ENCODE peak calls at places on chromosomes 5 and 9, in four cellular contexts. S is K562, D is HepG2, A is HCT116. M is an unnamed sample.

GRCh38 chr5:37926732-37927131 is 86.9 kb upstream of the GDNF start:
- DNase-seq in S (no peak), A (no peak), D (no peak), M (no peak)

GRCh38 chr9:113246928-113247327 is 25.6 kb downstream of the SLC31A1 start:
- DNase-seq in D (no peak), S (no peak), A (no peak), M (no peak)

GRCh38 chr5:78009937-78010527 is 233.9 kb upstream of the TBCA start:
- DNase-seq in A (no peak), D (no peak), S (no peak), M (no peak)

GRCh38 chr5:151093476-151093889 is 12.6 kb upstream of the TNIP1 start:
- DNase-seq in S (no peak), D (no peak), A (no peak), M (no peak)

GRCh38 chr9:133342570-133342969 is 5.4 kb downstream of the MED22 start:
- DNase-seq in D (no peak), S (no peak), A (no peak), M (no peak)

GRCh38 chr5:18329346-18329745 is 695.1 kb downstream of the TAF11L14 start:
- DNase-seq in S (no peak), A (no peak), D (no peak), M (no peak)

GRCh38 chr5:158922816-158923215 is 176.9 kb downstream of the EBF1 start:
- DNase-seq in S (no peak), A (no peak), D (no peak), M (no peak)

GRCh38 chr9:136047076-136047774 is 47.9 kb downstream of the NACC2 start:
- DNase-seq in S (no peak), D (no peak), A (no peak), M (no peak)

GRCh38 chr5:15803280-15803679 is 303.3 kb downstream of the FBXL7 start:
- DNase-seq in D (no peak), S (no peak), A (no peak), M (no peak)

DNA sequence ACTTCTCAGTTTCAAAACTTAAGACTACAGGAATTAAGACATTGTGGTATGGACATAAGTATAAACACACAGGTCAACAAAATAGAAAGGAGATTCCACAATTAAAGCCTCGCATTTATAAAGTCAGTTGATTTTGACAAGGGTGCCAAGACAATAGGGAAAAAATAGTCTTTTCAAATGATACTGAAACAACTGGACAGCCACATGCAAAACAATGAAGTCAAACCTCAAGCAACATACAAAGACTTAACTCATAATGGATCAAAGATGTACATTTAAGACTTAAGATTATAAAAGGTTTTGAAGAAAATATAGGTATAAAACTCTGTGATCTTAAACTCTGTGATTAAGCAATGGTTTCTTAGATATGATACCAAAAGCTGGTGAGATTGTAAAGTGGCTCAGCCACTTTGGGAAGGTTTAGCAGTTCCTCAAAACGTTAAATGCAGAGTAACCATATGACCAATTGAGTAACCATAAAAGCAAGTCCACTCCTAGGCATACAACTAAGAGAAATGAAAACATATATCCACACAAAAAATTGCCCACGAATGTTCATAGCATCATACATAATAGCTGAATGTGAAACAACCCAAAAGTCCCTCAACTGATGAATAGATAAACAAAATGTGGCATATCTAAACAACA is 22.0 kb downstream of the HINT1 start:
- DNase-seq in A (no peak), D (no peak), S (no peak), M (no peak)
- TF ChIP-seq TCF7L2 in A (no peak), D (no peak), S (no peak), M (no peak)

DNA sequence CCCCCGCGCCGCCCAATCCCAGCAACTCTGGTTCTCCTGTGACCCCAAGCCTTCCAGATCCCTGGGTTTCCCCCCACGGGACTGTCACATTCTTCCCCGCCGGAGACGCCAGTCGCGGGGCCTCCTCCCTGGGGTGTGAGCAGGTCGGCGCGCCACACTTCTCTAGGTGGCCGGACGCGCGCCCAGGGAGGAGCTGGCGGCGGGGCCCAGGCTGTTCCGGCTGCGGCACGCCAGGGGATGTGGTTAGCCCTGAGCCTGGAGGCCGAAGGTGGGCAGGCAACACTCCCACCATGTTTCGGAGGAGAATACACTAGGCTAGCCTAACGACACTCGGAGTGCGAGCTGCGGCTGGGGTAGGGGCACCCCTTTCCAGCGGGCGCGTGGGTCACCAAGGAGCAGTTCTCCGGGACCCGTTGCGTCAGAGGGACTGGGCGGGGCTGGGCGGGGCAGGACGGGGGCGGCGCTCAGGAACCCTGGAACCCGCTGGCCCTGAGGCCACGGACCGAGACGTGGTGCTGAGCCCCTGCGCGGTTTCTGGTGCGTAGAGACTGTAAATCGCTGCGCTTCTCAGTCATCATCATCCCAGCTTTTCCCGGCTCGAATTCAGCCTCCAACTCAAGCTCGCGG is at the start of gene SLC27A6:
- DNase-seq in S (peak), A (peak), D (no peak), M (no peak)
- TF ChIP-seq REST in S (no peak), A (no peak), D (no peak), M (no peak)

DNA sequence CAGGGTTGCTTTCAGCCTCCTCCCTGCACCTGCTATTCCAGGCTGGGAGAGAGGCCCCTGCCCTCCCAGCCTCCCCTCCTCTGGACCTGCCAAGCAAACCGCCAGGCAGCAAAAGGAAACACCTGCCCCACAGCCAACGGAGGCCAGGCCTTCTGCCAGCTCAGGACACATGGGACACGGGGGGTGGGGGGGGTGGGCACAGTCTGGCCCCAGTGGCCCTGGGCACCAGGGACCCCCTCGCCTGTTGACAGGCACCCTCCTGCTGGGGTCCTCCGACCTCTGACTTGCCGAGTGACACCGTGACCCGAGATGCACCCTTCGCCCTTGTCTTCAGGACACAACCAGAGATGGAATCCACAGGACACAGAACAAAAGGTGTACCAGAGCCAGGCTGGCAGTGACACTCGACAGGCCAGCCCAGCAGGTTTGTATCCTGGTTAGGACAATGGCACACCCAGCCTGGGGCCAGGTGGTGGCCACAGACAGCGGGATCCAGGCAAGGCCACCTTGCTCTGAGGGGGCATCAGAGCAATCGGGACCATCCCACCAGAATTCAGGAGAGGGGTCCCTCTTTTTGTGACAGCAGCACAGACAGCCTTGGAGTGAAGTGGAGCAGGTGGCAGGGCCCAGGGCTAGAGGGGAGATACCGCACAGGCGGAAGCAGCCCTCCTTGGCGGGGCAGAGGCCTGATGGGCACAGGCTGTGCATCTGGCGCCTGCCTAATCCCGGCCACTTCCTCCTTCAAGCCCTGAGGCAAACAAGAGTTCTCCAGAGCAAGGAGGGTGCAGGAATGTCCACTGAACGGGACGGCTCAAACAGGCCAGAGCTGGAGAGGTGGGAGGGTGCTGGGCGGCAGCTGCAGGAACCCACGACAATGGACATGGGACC is 1.3 kb upstream of the TMEM210 start:
- DNase-seq in A (no peak), S (no peak), D (no peak), M (no peak)
- TF ChIP-seq TCF7L2 in A (no peak), S (no peak), D (no peak), M (no peak)

GRCh38 chr5:166369817-166370216 is 1921.6 kb upstream of the WWC1 start:
- DNase-seq in S (no peak), A (no peak), D (no peak), M (no peak)

GRCh38 chr5:166369326-166369725 is 1922.1 kb upstream of the WWC1 start:
- DNase-seq in D (no peak), A (no peak), S (no peak), M (no peak)

GRCh38 chr5:166370928-166371690 is 1920.3 kb upstream of the WWC1 start:
- DNase-seq in A (no peak), S (no peak), D (no peak), M (peak)

GRCh38 chr5:166365164-166365563 is 1926.3 kb upstream of the WWC1 start:
- DNase-seq in A (no peak), D (no peak), S (no peak), M (no peak)

GRCh38 chr5:166367391-166367790 is 1924.1 kb upstream of the WWC1 start:
- DNase-seq in D (no peak), S (no peak), A (no peak), M (no peak)
- TF ChIP-seq REST in D (no peak), S (no peak), A (no peak), M (no peak)

GRCh38 chr5:128257096-128257495 is 173.5 kb downstream of the SLC12A2 start:
- DNase-seq in S (no peak), A (no peak), D (no peak), M (no peak)

GRCh38 chr5:128252196-128252595 is 168.6 kb downstream of the SLC12A2 start:
- DNase-seq in A (no peak), D (no peak), S (no peak), M (no peak)

GRCh38 chr5:128252794-128253193 is 169.2 kb downstream of the SLC12A2 start:
- DNase-seq in A (no peak), D (no peak), S (no peak), M (no peak)

GRCh38 chr5:128254789-128255188 is 171.2 kb downstream of the SLC12A2 start:
- DNase-seq in A (no peak), S (no peak), D (no peak), M (no peak)

DNA sequence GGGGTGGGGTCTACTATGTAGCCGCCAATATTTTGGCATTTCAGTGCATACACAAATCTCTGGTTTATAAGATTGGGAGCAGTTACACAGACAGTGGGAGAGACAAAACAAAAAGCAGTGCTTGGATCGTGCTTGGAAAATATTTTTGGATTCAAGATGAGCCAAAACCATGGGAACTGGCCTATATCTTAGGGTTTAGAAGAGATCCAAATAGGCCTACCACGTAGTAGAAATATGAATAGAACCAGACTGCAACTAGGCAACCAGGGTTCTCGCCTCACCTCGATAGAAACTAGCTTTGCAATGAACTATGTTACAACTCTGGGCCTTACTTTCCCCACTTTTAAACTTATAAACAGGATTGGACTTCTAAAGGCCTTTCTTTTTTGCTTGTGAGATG is 169.7 kb downstream of the SLC12A2 start:
- DNase-seq in D (no peak), A (no peak), S (no peak), M (no peak)
- TF ChIP-seq TCF7L2 in D (no peak), A (no peak), S (no peak), M (no peak)

GRCh38 chr5:172785429-172786088 is 14.6 kb upstream of the DUSP1 start:
- DNase-seq in S (no peak), A (no peak), D (no peak), M (no peak)
- TF ChIP-seq REST in S (no peak), A (no peak), D (no peak), M (no peak)

DNA sequence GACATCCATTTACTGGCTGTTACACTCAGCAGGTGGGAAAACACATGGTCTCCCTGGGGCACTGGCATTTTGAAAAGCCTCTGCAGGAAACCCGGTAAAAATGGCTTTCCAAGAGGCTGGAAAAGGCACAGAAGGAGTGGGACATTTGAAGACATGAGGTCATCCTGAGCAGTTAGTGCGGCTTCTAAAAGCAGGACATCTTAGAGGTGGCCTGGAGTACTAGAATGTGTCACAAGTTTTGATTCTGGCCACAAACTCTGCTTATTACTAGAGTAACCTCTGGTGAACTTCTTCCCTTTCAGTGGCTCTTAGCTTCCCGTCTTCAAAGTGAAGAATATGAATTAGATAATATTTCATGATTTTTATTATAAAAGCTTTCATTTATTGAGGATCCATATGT is 423.0 kb upstream of the BRINP1 start:
- DNase-seq in A (no peak), S (no peak), D (no peak), M (no peak)
- TF ChIP-seq TCF7L2 in A (no peak), S (no peak), D (no peak), M (no peak)

GRCh38 chr5:40838076-40838475 is 3.1 kb upstream of the RPL37 start:
- DNase-seq in A (no peak), S (no peak), D (no peak), M (no peak)

GRCh38 chr5:40834391-40834848 is 602 bp downstream of the RPL37 start:
- DNase-seq in S (no peak), D (no peak), A (no peak), M (no peak)

GRCh38 chr5:40832345-40832744 is 2.7 kb downstream of the RPL37 start:
- DNase-seq in A (no peak), D (no peak), S (no peak), M (no peak)

GRCh38 chr5:40833712-40834229 is 1.3 kb downstream of the RPL37 start:
- DNase-seq in D (no peak), S (no peak), A (no peak), M (no peak)

GRCh38 chr5:40834849-40835787 is at the start of gene RPL37:
- DNase-seq in A (peak), D (peak), S (peak), M (peak)
- TF ChIP-seq REST in A (no peak), D (peak), S (peak), M (peak)

GRCh38 chr9:134365791-134366222 is 39.6 kb downstream of the RXRA start:
- DNase-seq in S (peak), D (no peak), A (no peak), M (no peak)
- TF ChIP-seq TCF7L2 in S (no peak), D (no peak), A (no peak), M (no peak)

GRCh38 chr9:72113081-72113480 is 36.2 kb upstream of the GDA start:
- DNase-seq in D (no peak), A (no peak), S (no peak), M (no peak)
- TF ChIP-seq REST in D (no peak), A (no peak), S (no peak), M (no peak)